ENCODE peak calls at places on chromosomes 11 and 22, in seven cellular contexts. K is AG04450, Q is A549, A is BE2C, Y is neural progenitor cell, W is cardiac fibroblast, P is brain microvascular endothelial cell. R is an unnamed sample.

GRCh38 chr11:31657091-31657490 is 147.5 kb downstream of the ELP4 start:
- DNase-seq in K (no peak), Q (no peak), A (no peak), Y (no peak), W (no peak), P (no peak), R (no peak)

GRCh38 chr22:30675436-30675835 is 7.8 kb upstream of the DUSP18 start:
- DNase-seq in K (no peak), Q (no peak), A (peak; percentile 27), Y (no peak), W (no peak), P (no peak), R (no peak)

GRCh38 chr22:29799217-29799680 is 32.1 kb downstream of the UQCR10 start:
- DNase-seq in K (peak; percentile 86), Q (peak; percentile 78), A (peak; percentile 78), Y (no peak), W (peak; percentile 97), P (peak; percentile 78), R (peak; percentile 91)

GRCh38 chr22:39959640-39960447 is at the start of gene TMA7B:
- DNase-seq in K (peak; percentile 21), Q (peak; percentile 15), A (peak; percentile 79), Y (peak; percentile 61), W (peak; percentile 60), P (peak; percentile 49), R (peak; percentile 66)

GRCh38 chr11:121489823-121490222 is 37.1 kb upstream of the SORL1-AS1 start:
- DNase-seq in K (no peak), Q (no peak), A (no peak), Y (no peak), W (no peak), P (no peak), R (no peak)

GRCh38 chr11:133930053-133930766 is 26.6 kb downstream of the IGSF9B start:
- DNase-seq in K (no peak), Q (no peak), A (no peak), Y (no peak), W (no peak), P (no peak), R (no peak)

GRCh38 chr22:30435674-30436126 is 10.1 kb downstream of the MTFP1 start:
- DNase-seq in K (no peak), Q (no peak), A (no peak), Y (no peak), W (no peak), P (no peak), R (no peak)

GRCh38 chr11:118872403-118872821 is 11.3 kb upstream of the CXCR5 start:
- DNase-seq in K (no peak), Q (no peak), A (no peak), Y (no peak), W (no peak), P (no peak), R (no peak)

GRCh38 chr22:16815073-16815472 is 10.1 kb downstream of the XKR3 start:
- DNase-seq in K (no peak), Q (no peak), A (no peak), Y (no peak), W (no peak), P (no peak), R (no peak)

DNA sequence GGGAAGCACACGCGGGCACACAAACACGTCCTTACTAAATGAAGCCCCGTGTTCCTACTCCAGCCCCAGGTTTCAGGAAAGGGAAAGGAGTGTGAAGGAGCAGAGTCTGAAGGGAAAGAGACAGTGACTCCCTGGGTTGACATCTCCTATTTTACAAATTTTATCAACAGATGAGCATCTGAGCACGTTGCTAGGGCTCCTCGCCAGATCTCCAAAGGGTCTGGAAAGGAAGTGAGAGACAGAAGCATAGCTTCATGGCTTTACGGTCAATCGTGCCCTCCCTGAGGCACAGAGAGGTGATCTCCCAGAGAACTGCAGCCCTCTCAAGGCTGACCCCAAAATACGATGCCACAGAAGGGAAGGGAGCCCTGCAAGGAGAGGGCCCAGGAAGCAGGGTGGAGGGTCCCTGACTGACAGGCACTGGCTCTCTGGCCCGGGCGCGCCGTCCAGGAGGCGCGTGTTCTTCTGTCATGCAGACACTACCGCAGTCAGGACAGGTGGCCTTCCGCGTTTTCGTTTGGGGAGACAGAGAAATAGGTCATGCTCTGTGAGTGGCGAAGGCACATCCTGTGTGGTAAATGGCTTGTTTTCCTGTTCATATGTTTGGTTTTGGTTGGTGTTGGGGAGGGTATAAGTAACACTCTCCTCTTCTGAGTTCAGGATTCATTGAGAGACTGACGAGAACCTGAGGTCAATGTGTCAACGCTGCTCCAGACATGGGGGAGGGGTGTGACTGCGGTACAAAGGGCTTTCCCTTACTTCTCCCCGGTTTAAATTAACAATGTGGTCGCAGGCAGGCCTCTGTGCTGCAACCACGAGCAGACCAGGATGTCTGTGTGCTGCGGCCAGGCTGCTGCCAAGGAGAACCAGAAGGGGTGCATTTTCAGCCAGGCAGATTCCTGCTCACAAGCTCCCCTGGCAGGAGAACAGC is 813.3 kb downstream of the OPCML start:
- DNase-seq in K (no peak), Q (no peak), A (no peak), Y (no peak), W (peak; percentile 1), P (peak; percentile 36), R (peak; percentile 2)
- TF ChIP-seq CTCF in K (no peak), Q (no peak), A (no peak), Y (no peak), W (no peak), P (peak; percentile 44), R (no peak)

DNA sequence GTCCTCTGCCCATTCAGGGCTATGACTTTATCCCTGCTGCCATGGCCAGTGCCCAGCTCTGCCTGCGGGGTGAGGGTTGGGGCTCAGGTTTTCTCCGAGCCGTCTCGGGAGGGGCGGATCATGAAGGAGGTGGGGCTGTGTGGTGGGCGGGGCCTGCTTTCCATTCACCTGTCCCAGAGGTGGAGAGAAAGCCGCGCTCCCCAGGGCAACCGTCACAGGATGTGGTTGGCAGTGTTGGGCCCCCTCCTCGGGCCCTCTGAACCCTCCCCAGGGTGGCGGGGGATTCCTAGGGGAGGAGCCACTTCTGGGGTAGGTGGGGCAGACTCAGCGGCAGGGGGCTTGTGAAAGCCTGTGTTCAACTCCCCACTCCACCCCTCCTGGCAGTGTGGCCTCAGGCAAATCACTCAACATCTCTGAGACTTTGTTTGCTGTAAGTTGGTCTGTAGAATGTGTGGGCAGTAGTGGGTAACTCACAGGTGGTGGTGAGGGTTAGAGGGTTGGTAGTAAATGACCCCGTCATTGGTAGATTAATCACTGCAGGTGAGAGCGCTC is 50.3 kb downstream of the CD6 start:
- DNase-seq in K (no peak), Q (no peak), A (no peak), Y (peak; percentile 54), W (no peak), P (no peak), R (no peak)
- H3K4me3 ChIP-seq in K (no peak overlapping the region), Q (no peak overlapping the region), A (no peak overlapping the region), Y (peak overlapping the region; percentile 9), W (no peak overlapping the region), P (no peak overlapping the region), R (no peak overlapping the region)

DNA sequence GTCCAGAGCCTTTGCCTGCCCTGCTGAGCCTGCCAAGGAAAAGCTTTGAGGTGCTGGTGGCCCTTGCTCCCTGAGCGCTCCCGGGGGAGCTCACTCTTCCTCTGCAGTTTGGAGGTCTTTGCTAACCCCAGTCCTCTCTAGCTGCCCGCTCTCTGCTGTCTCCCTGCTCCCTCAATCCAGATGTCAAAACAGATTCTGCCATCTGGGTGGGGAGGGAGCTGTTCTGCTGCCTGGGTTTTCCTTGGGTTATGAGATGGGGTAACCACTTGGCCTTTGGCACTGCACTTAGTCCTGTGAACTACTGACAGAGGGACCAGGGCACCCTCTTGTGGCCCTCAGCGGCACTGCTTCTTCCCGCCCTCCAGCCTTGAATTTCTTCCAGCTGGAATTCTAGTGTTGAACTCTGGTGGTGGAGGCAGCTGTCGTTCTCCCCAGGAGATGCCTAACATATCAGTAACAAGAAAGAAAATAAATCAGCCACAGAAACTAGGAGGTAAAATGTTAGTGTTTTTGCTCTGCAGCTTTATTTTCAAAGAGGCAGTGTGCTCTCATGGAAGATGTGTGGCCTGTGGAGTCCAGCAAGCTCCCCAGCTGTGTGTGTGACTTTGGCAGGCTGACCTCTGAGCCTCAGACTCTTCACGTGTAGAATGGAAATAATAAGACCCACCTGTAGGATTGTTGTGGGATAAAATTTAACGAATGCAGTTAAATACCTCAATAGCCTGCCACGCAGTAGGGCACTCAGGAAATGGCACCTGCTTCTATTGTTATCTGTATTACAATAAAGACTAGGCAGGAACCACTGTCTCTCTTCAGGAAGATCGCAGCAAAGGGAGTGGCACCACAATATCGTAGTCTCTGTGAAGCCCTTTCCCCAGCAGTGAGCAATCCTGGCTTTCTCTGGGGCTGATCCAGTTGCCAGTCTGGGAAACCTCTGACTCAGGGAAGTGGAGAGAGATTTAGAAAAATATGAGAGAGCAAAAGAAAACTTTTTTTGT is 23.4 kb downstream of the ARFGAP2 start:
- DNase-seq in K (peak; percentile 74), Q (peak; percentile 87), A (peak; percentile 71), Y (peak; percentile 84), W (peak; percentile 84), P (peak; percentile 75), R (peak; percentile 77)
- TF ChIP-seq CTCF in K (peak; percentile 100), Q (peak; percentile 91), A (peak; percentile 88), Y (peak; percentile 99), W (peak; percentile 99), P (peak; percentile 99), R (peak; percentile 99)

DNA sequence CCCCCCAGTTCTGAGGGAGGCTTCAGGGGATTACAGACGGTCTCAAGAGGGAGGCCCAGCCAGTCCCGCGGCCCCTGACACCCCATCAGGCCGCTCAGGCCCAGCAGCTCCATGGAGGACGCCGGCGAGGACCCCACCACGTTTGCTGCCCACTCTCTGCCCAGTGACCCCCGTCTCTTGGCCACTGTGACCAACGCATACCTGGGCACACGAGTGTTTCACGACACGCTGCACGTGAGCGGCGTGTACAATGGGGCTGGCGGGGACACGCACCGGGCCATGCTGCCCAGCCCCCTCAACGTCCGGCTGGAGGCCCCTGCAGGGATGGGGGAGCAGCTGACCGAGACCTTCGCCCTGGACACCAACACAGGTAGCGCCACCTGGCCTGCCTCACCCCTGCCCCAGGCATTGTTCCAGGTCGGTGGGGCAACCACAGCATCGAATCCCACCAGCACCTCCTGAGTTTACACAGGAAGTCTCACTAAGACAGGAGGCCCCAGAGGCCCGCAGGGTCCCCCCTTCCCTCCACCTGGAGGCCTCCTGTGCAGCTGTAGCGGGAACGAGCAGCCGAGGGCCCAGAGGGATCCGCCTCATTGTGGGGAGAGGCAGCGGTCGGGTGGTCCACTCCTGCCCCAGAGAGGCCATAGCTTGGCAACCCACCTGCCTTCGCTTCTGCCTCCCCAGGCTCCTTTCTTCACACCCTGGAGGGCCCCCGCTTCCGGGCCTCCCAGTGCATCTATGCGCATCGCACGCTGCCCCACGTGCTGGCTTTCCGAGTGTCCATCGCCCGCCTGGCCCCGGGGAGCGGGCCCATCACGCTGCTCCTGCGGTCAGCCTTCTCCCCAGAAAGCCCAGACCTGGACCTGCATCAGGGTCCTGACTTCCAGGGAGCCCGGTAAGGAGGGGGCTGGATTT is 1.0 kb downstream of the PGGHG start:
- DNase-seq in K (no peak), Q (no peak), A (no peak), Y (no peak), W (no peak), P (no peak), R (no peak)
- H3K4me3 ChIP-seq in K (peak overlapping the region; percentile 43), Q (peak overlapping the region; percentile 94), A (no peak overlapping the region), Y (peak overlapping the region; percentile 81), W (peak overlapping the region; percentile 41), P (peak overlapping the region; percentile 34), R (peak overlapping the region; percentile 37)